ENCODE peak calls at places on chromosomes 5 and 9, in ten cellular contexts. One of them, this sample, is unnamed.

GRCh38 chr9:92736816-92737606 is 27.6 kb downstream of the BICD2 start:
- DNase-seq in psoas muscle: no peak
- DNase-seq in A673: no peak
- DNase-seq in fibroblast of mammary gland: no peak
- DNase-seq in lower leg skin: no peak
- DNase-seq in OCI-LY7: no peak
- DNase-seq in right atrium auricular region: no peak
- DNase-seq in Peyer's patch: no peak
- DNase-seq in adrenal gland: no peak
- DNase-seq in dorsolateral prefrontal cortex: no peak
- DNase-seq in this sample: peak

GRCh38 chr5:122183098-122183794 is 53.9 kb downstream of the ZNF474 start:
- DNase-seq in fibroblast of mammary gland: peak
- DNase-seq in A673: peak
- DNase-seq in lower leg skin: peak
- DNase-seq in dorsolateral prefrontal cortex: peak
- DNase-seq in Peyer's patch: no peak
- DNase-seq in OCI-LY7: no peak
- DNase-seq in adrenal gland: peak
- DNase-seq in psoas muscle: peak
- DNase-seq in right atrium auricular region: peak
- DNase-seq in this sample: peak

GRCh38 chr9:124022201-124023121 is 10.9 kb downstream of the LHX2 start:
- DNase-seq in lower leg skin: no peak
- DNase-seq in dorsolateral prefrontal cortex: no peak
- DNase-seq in A673: peak
- DNase-seq in psoas muscle: no peak
- DNase-seq in fibroblast of mammary gland: peak
- DNase-seq in adrenal gland: no peak
- DNase-seq in OCI-LY7: no peak
- DNase-seq in right atrium auricular region: no peak
- DNase-seq in Peyer's patch: no peak
- DNase-seq in this sample: peak

GRCh38 chr5:72107874-72108199 is 562 bp downstream of the MAP1B start:
- DNase-seq in psoas muscle: peak
- DNase-seq in Peyer's patch: no peak
- DNase-seq in fibroblast of mammary gland: peak
- DNase-seq in lower leg skin: no peak
- DNase-seq in dorsolateral prefrontal cortex: no peak
- DNase-seq in A673: no peak
- DNase-seq in OCI-LY7: no peak
- DNase-seq in adrenal gland: no peak
- DNase-seq in right atrium auricular region: no peak
- DNase-seq in this sample: no peak

GRCh38 chr5:170821257-170821800 is 37.8 kb downstream of the GABRP start:
- DNase-seq in psoas muscle: no peak
- DNase-seq in fibroblast of mammary gland: no peak
- DNase-seq in A673: no peak
- DNase-seq in right atrium auricular region: no peak
- DNase-seq in Peyer's patch: no peak
- DNase-seq in OCI-LY7: no peak
- DNase-seq in dorsolateral prefrontal cortex: no peak
- DNase-seq in adrenal gland: no peak
- DNase-seq in lower leg skin: no peak
- DNase-seq in this sample: no peak

GRCh38 chr5:141001854-141002666 is 35.8 kb downstream of the PCDHAC2 start:
- DNase-seq in fibroblast of mammary gland: peak
- DNase-seq in right atrium auricular region: no peak
- DNase-seq in dorsolateral prefrontal cortex: no peak
- DNase-seq in A673: peak
- DNase-seq in OCI-LY7: no peak
- DNase-seq in lower leg skin: no peak
- DNase-seq in psoas muscle: no peak
- DNase-seq in adrenal gland: peak
- DNase-seq in Peyer's patch: no peak
- DNase-seq in this sample: no peak

GRCh38 chr5:112614986-112615385 is 122.7 kb upstream of the APC start:
- DNase-seq in Peyer's patch: no peak
- DNase-seq in fibroblast of mammary gland: no peak
- DNase-seq in adrenal gland: no peak
- DNase-seq in psoas muscle: no peak
- DNase-seq in lower leg skin: no peak
- DNase-seq in right atrium auricular region: no peak
- DNase-seq in OCI-LY7: no peak
- DNase-seq in A673: no peak
- DNase-seq in dorsolateral prefrontal cortex: no peak
- DNase-seq in this sample: peak

GRCh38 chr5:82277613-82277986 is 554 bp downstream of the RPS23 start:
- DNase-seq in right atrium auricular region: no peak
- DNase-seq in A673: no peak
- DNase-seq in lower leg skin: no peak
- DNase-seq in dorsolateral prefrontal cortex: no peak
- DNase-seq in adrenal gland: no peak
- DNase-seq in fibroblast of mammary gland: peak
- DNase-seq in OCI-LY7: no peak
- DNase-seq in Peyer's patch: no peak
- DNase-seq in psoas muscle: no peak
- DNase-seq in this sample: peak

DNA sequence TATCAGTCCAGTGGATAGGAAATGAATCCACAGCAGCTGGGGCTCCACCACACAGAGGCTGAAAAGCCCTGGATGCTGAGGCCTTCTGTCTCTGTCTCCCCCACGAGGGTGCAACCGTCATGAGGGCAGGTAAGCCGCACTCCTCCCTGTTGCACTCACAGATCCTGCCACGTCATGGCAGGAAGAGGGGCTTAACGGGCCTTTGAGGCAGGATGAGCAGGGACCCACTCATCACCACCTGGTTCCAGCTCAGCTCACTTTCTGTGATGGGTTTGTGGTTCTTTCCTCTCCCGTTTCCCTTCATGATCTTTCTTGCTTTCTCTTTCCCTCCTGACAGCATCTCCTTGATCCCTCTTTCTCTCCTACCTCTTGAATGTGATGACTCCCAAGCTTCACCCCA is 575.2 kb downstream of the CCDC171 start:
- DNase-seq in OCI-LY7: no peak
- DNase-seq in A673: no peak
- DNase-seq in Peyer's patch: no peak
- DNase-seq in dorsolateral prefrontal cortex: no peak
- DNase-seq in adrenal gland: no peak
- DNase-seq in psoas muscle: no peak
- DNase-seq in lower leg skin: no peak
- DNase-seq in fibroblast of mammary gland: no peak
- DNase-seq in right atrium auricular region: no peak
- DNase-seq in this sample: no peak
- H3K4me3 ChIP-seq in OCI-LY7: no peak
- H3K4me3 ChIP-seq in A673: no peak
- H3K4me3 ChIP-seq in Peyer's patch: no peak
- H3K4me3 ChIP-seq in dorsolateral prefrontal cortex: no peak
- H3K4me3 ChIP-seq in adrenal gland: no peak
- H3K4me3 ChIP-seq in psoas muscle: no peak
- H3K4me3 ChIP-seq in lower leg skin: no peak
- H3K4me3 ChIP-seq in fibroblast of mammary gland: no peak
- H3K4me3 ChIP-seq in right atrium auricular region: no peak
- H3K4me3 ChIP-seq in this sample: no peak

GRCh38 chr9:121404906-121405305 is 34.9 kb upstream of the STOM start:
- DNase-seq in fibroblast of mammary gland: no peak
- DNase-seq in right atrium auricular region: no peak
- DNase-seq in A673: no peak
- DNase-seq in Peyer's patch: no peak
- DNase-seq in dorsolateral prefrontal cortex: no peak
- DNase-seq in lower leg skin: no peak
- DNase-seq in adrenal gland: no peak
- DNase-seq in psoas muscle: no peak
- DNase-seq in OCI-LY7: no peak
- DNase-seq in this sample: peak

GRCh38 chr9:121398374-121398773 is 28.3 kb upstream of the STOM start:
- DNase-seq in right atrium auricular region: no peak
- DNase-seq in psoas muscle: no peak
- DNase-seq in A673: no peak
- DNase-seq in OCI-LY7: no peak
- DNase-seq in adrenal gland: no peak
- DNase-seq in Peyer's patch: no peak
- DNase-seq in dorsolateral prefrontal cortex: no peak
- DNase-seq in lower leg skin: peak
- DNase-seq in fibroblast of mammary gland: peak
- DNase-seq in this sample: peak

GRCh38 chr9:121395558-121395957 is 25.5 kb upstream of the STOM start:
- DNase-seq in OCI-LY7: no peak
- DNase-seq in right atrium auricular region: no peak
- DNase-seq in adrenal gland: no peak
- DNase-seq in fibroblast of mammary gland: no peak
- DNase-seq in A673: no peak
- DNase-seq in Peyer's patch: no peak
- DNase-seq in dorsolateral prefrontal cortex: no peak
- DNase-seq in psoas muscle: no peak
- DNase-seq in lower leg skin: no peak
- DNase-seq in this sample: no peak

GRCh38 chr9:121399126-121399882 is 29.3 kb upstream of the STOM start:
- DNase-seq in dorsolateral prefrontal cortex: no peak
- DNase-seq in lower leg skin: no peak
- DNase-seq in fibroblast of mammary gland: no peak
- DNase-seq in A673: no peak
- DNase-seq in right atrium auricular region: no peak
- DNase-seq in adrenal gland: no peak
- DNase-seq in psoas muscle: no peak
- DNase-seq in Peyer's patch: no peak
- DNase-seq in OCI-LY7: no peak
- DNase-seq in this sample: no peak

DNA sequence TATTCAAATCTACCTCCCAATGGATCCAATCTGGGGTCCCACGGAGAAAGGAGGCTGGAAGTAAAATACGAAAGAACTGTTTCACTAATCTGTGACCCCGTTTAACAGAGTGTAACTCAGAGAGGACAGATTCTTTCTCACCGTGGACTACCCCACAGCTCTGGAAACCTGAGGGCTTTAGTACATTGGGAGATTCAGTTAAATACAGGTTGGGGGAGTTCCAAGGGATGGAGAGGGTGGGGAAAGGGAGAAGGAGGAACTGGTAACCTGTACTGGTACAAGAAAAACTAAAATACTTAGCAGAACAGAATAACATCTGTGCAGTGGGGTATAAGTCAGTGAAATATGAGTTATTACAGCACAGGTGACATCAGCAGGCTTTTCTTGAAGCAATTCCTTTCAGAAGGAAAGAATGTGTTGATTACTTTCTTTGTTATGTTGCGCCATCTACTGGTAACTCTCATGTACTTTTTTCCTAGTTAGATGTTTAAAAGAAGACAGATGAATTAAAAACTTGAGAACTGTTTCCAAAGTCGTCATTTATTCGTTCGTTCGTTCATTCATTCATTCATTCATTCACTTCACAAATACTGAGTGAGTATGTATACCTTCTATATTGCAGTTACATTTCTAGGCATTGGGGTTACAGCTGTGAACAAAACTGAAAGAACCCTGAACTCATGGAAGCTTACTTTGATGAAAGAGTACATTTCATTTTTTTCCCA is 30.0 kb upstream of the STOM start:
- DNase-seq in lower leg skin: no peak
- DNase-seq in fibroblast of mammary gland: peak
- DNase-seq in right atrium auricular region: no peak
- DNase-seq in A673: peak
- DNase-seq in OCI-LY7: peak
- DNase-seq in adrenal gland: no peak
- DNase-seq in Peyer's patch: no peak
- DNase-seq in dorsolateral prefrontal cortex: no peak
- DNase-seq in psoas muscle: no peak
- DNase-seq in this sample: peak
- H3K4me3 ChIP-seq in lower leg skin: no peak
- H3K4me3 ChIP-seq in fibroblast of mammary gland: no peak
- H3K4me3 ChIP-seq in right atrium auricular region: no peak
- H3K4me3 ChIP-seq in A673: no peak
- H3K4me3 ChIP-seq in OCI-LY7: no peak
- H3K4me3 ChIP-seq in adrenal gland: no peak
- H3K4me3 ChIP-seq in Peyer's patch: no peak
- H3K4me3 ChIP-seq in dorsolateral prefrontal cortex: no peak
- H3K4me3 ChIP-seq in psoas muscle: no peak
- H3K4me3 ChIP-seq in this sample: no peak

GRCh38 chr9:126721531-126722098 is 83.2 kb upstream of the ZBTB43 start:
- DNase-seq in dorsolateral prefrontal cortex: no peak
- DNase-seq in fibroblast of mammary gland: no peak
- DNase-seq in lower leg skin: no peak
- DNase-seq in A673: no peak
- DNase-seq in adrenal gland: no peak
- DNase-seq in Peyer's patch: no peak
- DNase-seq in right atrium auricular region: peak
- DNase-seq in OCI-LY7: peak
- DNase-seq in psoas muscle: no peak
- DNase-seq in this sample: no peak
- H3K4me3 ChIP-seq in dorsolateral prefrontal cortex: no peak
- H3K4me3 ChIP-seq in fibroblast of mammary gland: no peak
- H3K4me3 ChIP-seq in lower leg skin: no peak
- H3K4me3 ChIP-seq in A673: peak
- H3K4me3 ChIP-seq in adrenal gland: no peak
- H3K4me3 ChIP-seq in Peyer's patch: peak
- H3K4me3 ChIP-seq in right atrium auricular region: no peak
- H3K4me3 ChIP-seq in OCI-LY7: peak
- H3K4me3 ChIP-seq in psoas muscle: no peak
- H3K4me3 ChIP-seq in this sample: no peak

GRCh38 chr5:119074419-119074818 is 3.5 kb downstream of the DMXL1 start:
- DNase-seq in A673: no peak
- DNase-seq in OCI-LY7: peak
- DNase-seq in psoas muscle: no peak
- DNase-seq in dorsolateral prefrontal cortex: no peak
- DNase-seq in lower leg skin: no peak
- DNase-seq in Peyer's patch: no peak
- DNase-seq in adrenal gland: no peak
- DNase-seq in fibroblast of mammary gland: no peak
- DNase-seq in right atrium auricular region: no peak
- DNase-seq in this sample: no peak
- H3K4me3 ChIP-seq in A673: no peak
- H3K4me3 ChIP-seq in OCI-LY7: peak
- H3K4me3 ChIP-seq in psoas muscle: no peak
- H3K4me3 ChIP-seq in dorsolateral prefrontal cortex: no peak
- H3K4me3 ChIP-seq in lower leg skin: no peak
- H3K4me3 ChIP-seq in Peyer's patch: no peak
- H3K4me3 ChIP-seq in adrenal gland: no peak
- H3K4me3 ChIP-seq in fibroblast of mammary gland: no peak
- H3K4me3 ChIP-seq in right atrium auricular region: no peak
- H3K4me3 ChIP-seq in this sample: no peak

DNA sequence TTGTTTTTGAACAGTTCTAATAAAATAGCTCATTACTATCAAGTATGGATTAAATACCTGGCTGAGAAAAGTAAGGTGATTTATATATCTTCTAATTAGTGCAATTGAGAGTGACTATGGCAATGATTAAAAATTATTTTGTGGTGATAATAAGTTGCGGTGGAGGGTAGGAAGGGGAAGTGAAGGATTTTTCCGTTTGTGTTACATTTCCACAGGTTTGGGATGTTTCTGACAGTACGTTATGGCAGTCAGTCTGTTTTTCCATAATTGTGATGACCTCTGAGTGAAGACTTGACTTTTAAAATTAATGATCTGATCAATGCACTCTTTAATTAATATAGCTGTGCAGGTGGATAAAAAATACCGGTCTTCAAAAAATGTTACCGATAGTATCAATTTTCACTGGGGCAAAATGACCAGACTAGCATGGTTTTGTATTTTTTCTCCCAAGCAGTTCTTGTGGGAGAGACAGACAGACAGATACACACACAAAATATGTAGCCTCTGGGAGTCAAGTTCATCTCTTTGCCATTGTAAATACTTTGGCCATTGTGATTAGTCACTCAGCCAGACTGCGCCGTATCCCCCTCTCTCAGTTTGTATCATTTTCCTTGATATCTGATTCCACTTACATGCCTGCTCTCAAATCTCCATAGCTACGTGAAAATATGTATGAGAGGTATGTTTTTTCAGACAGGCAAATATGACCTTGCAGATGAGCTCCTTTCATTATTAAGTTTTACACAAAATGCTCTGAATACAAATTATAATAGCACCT is 60.3 kb downstream of the ARHGAP26 start:
- DNase-seq in OCI-LY7: no peak
- DNase-seq in dorsolateral prefrontal cortex: no peak
- DNase-seq in fibroblast of mammary gland: peak
- DNase-seq in Peyer's patch: no peak
- DNase-seq in right atrium auricular region: no peak
- DNase-seq in psoas muscle: no peak
- DNase-seq in A673: no peak
- DNase-seq in lower leg skin: no peak
- DNase-seq in adrenal gland: no peak
- DNase-seq in this sample: peak
- H3K4me3 ChIP-seq in OCI-LY7: no peak
- H3K4me3 ChIP-seq in dorsolateral prefrontal cortex: no peak
- H3K4me3 ChIP-seq in fibroblast of mammary gland: no peak
- H3K4me3 ChIP-seq in Peyer's patch: no peak
- H3K4me3 ChIP-seq in right atrium auricular region: no peak
- H3K4me3 ChIP-seq in psoas muscle: no peak
- H3K4me3 ChIP-seq in A673: no peak
- H3K4me3 ChIP-seq in lower leg skin: no peak
- H3K4me3 ChIP-seq in adrenal gland: no peak
- H3K4me3 ChIP-seq in this sample: no peak